ENCODE peak calls at places on chromosomes 3 and 15, in six cellular contexts. One of them, this sample, is unnamed. For H3K27me3, the result is how much of the 10 kb centered on the place peaks cover.

GRCh38 chr3:43691120-43692002 is 623 bp downstream of the ABHD5 start:
- DNase-seq in CD8-positive, alpha-beta memory T cell: peak
- DNase-seq in IMR-90: peak
- DNase-seq in gastrocnemius medialis: peak
- DNase-seq in ovary: peak
- DNase-seq in psoas muscle: peak
- DNase-seq in this sample: peak

GRCh38 chr3:51777985-51778384 is 1.1 kb downstream of the IQCF6 start:
- DNase-seq in CD8-positive, alpha-beta memory T cell: no peak
- DNase-seq in IMR-90: no peak
- DNase-seq in gastrocnemius medialis: no peak
- DNase-seq in ovary: no peak
- DNase-seq in psoas muscle: peak
- DNase-seq in this sample: no peak

GRCh38 chr15:63385911-63386531 is 4.4 kb upstream of the CA12 start:
- DNase-seq in CD8-positive, alpha-beta memory T cell: no peak
- DNase-seq in IMR-90: no peak
- DNase-seq in gastrocnemius medialis: no peak
- DNase-seq in ovary: no peak
- DNase-seq in psoas muscle: no peak
- DNase-seq in this sample: no peak

GRCh38 chr3:9779721-9780450 is 10.1 kb upstream of the CAMK1 start:
- DNase-seq in CD8-positive, alpha-beta memory T cell: no peak
- DNase-seq in IMR-90: no peak
- DNase-seq in gastrocnemius medialis: no peak
- DNase-seq in ovary: no peak
- DNase-seq in psoas muscle: no peak
- DNase-seq in this sample: no peak

GRCh38 chr15:90959894-90960293 is 5.2 kb downstream of the RCCD1 start:
- DNase-seq in CD8-positive, alpha-beta memory T cell: no peak
- DNase-seq in IMR-90: peak
- DNase-seq in gastrocnemius medialis: no peak
- DNase-seq in ovary: no peak
- DNase-seq in psoas muscle: no peak
- DNase-seq in this sample: no peak

GRCh38 chr3:191761906-191762305 is 300.9 kb downstream of the PYDC2 start:
- DNase-seq in CD8-positive, alpha-beta memory T cell: no peak
- DNase-seq in IMR-90: no peak
- DNase-seq in gastrocnemius medialis: no peak
- DNase-seq in ovary: no peak
- DNase-seq in psoas muscle: no peak
- DNase-seq in this sample: no peak

GRCh38 chr3:59609967-59610366 is 560.1 kb upstream of the CFAP20DC start:
- DNase-seq in CD8-positive, alpha-beta memory T cell: no peak
- DNase-seq in IMR-90: no peak
- DNase-seq in gastrocnemius medialis: peak
- DNase-seq in ovary: no peak
- DNase-seq in psoas muscle: peak
- DNase-seq in this sample: no peak

GRCh38 chr3:105906834-105907233 is 38.0 kb upstream of the CBLB start:
- DNase-seq in CD8-positive, alpha-beta memory T cell: no peak
- DNase-seq in IMR-90: peak
- DNase-seq in gastrocnemius medialis: peak
- DNase-seq in ovary: peak
- DNase-seq in psoas muscle: peak
- DNase-seq in this sample: peak

GRCh38 chr3:72446406-72447058 is 401.7 kb downstream of the SHQ1 start:
- DNase-seq in CD8-positive, alpha-beta memory T cell: peak
- DNase-seq in IMR-90: peak
- DNase-seq in gastrocnemius medialis: no peak
- DNase-seq in ovary: no peak
- DNase-seq in psoas muscle: no peak
- DNase-seq in this sample: peak

GRCh38 chr3:9116351-9116750 is 133.1 kb downstream of the SRGAP3 start:
- DNase-seq in CD8-positive, alpha-beta memory T cell: no peak
- DNase-seq in IMR-90: no peak
- DNase-seq in gastrocnemius medialis: no peak
- DNase-seq in ovary: no peak
- DNase-seq in psoas muscle: no peak
- DNase-seq in this sample: no peak

GRCh38 chr3:78809941-78810340 is 957.9 kb downstream of the ROBO1 start:
- DNase-seq in CD8-positive, alpha-beta memory T cell: no peak
- DNase-seq in IMR-90: no peak
- DNase-seq in gastrocnemius medialis: no peak
- DNase-seq in ovary: no peak
- DNase-seq in psoas muscle: no peak
- DNase-seq in this sample: no peak

GRCh38 chr15:41932939-41933725 is 39.2 kb downstream of the EHD4 start:
- DNase-seq in CD8-positive, alpha-beta memory T cell: no peak
- DNase-seq in IMR-90: no peak
- DNase-seq in gastrocnemius medialis: no peak
- DNase-seq in ovary: no peak
- DNase-seq in psoas muscle: no peak
- DNase-seq in this sample: no peak

GRCh38 chr3:16907245-16907644 is 22.5 kb downstream of the PLCL2 start:
- DNase-seq in CD8-positive, alpha-beta memory T cell: no peak
- DNase-seq in IMR-90: no peak
- DNase-seq in gastrocnemius medialis: no peak
- DNase-seq in ovary: no peak
- DNase-seq in psoas muscle: no peak
- DNase-seq in this sample: no peak

GRCh38 chr3:150081084-150081483 is 110.4 kb upstream of the PFN2 start:
- DNase-seq in CD8-positive, alpha-beta memory T cell: no peak
- DNase-seq in IMR-90: peak
- DNase-seq in gastrocnemius medialis: no peak
- DNase-seq in ovary: no peak
- DNase-seq in psoas muscle: no peak
- DNase-seq in this sample: no peak

GRCh38 chr3:126398423-126399347 is 4.0 kb downstream of the CFAP100 start:
- DNase-seq in CD8-positive, alpha-beta memory T cell: no peak
- DNase-seq in IMR-90: no peak
- DNase-seq in gastrocnemius medialis: no peak
- DNase-seq in ovary: no peak
- DNase-seq in psoas muscle: no peak
- DNase-seq in this sample: no peak

GRCh38 chr15:71725215-71725955 is 85.0 kb upstream of the NR2E3 start:
- DNase-seq in CD8-positive, alpha-beta memory T cell: no peak
- DNase-seq in IMR-90: peak
- DNase-seq in gastrocnemius medialis: no peak
- DNase-seq in ovary: no peak
- DNase-seq in psoas muscle: no peak
- DNase-seq in this sample: no peak

GRCh38 chr3:11717301-11717700 is 73.6 kb upstream of the VGLL4 start:
- DNase-seq in CD8-positive, alpha-beta memory T cell: no peak
- DNase-seq in IMR-90: peak
- DNase-seq in gastrocnemius medialis: no peak
- DNase-seq in ovary: no peak
- DNase-seq in psoas muscle: no peak
- DNase-seq in this sample: no peak

GRCh38 chr3:129549006-129549800 is 6.2 kb downstream of the H1-8 start:
- DNase-seq in CD8-positive, alpha-beta memory T cell: no peak
- DNase-seq in IMR-90: peak
- DNase-seq in gastrocnemius medialis: no peak
- DNase-seq in ovary: no peak
- DNase-seq in psoas muscle: peak
- DNase-seq in this sample: no peak

GRCh38 chr15:95839367-95839782 is 491.1 kb upstream of the NR2F2 start:
- DNase-seq in CD8-positive, alpha-beta memory T cell: no peak
- DNase-seq in IMR-90: no peak
- DNase-seq in gastrocnemius medialis: no peak
- DNase-seq in ovary: no peak
- DNase-seq in psoas muscle: no peak
- DNase-seq in this sample: no peak

GRCh38 chr15:62497356-62497755 is 332.3 kb upstream of the C2CD4B start:
- DNase-seq in CD8-positive, alpha-beta memory T cell: no peak
- DNase-seq in IMR-90: peak
- DNase-seq in gastrocnemius medialis: no peak
- DNase-seq in ovary: no peak
- DNase-seq in psoas muscle: no peak
- DNase-seq in this sample: no peak

GRCh38 chr15:58574612-58575011 is 142.8 kb downstream of the LIPC start:
- DNase-seq in CD8-positive, alpha-beta memory T cell: no peak
- DNase-seq in IMR-90: no peak
- DNase-seq in gastrocnemius medialis: no peak
- DNase-seq in ovary: no peak
- DNase-seq in psoas muscle: no peak
- DNase-seq in this sample: no peak

GRCh38 chr3:146189519-146190173 is 28.7 kb upstream of the PLOD2 start:
- DNase-seq in CD8-positive, alpha-beta memory T cell: no peak
- DNase-seq in IMR-90: peak
- DNase-seq in gastrocnemius medialis: no peak
- DNase-seq in ovary: peak
- DNase-seq in psoas muscle: no peak
- DNase-seq in this sample: no peak

GRCh38 chr3:64684715-64685261 is 3.0 kb downstream of the ADAMTS9 start:
- DNase-seq in CD8-positive, alpha-beta memory T cell: no peak
- DNase-seq in IMR-90: peak
- DNase-seq in gastrocnemius medialis: peak
- DNase-seq in ovary: peak
- DNase-seq in psoas muscle: peak
- DNase-seq in this sample: no peak

GRCh38 chr15:96585634-96586386 is 255.3 kb downstream of the NR2F2 start:
- DNase-seq in CD8-positive, alpha-beta memory T cell: no peak
- DNase-seq in IMR-90: peak
- DNase-seq in gastrocnemius medialis: no peak
- DNase-seq in ovary: no peak
- DNase-seq in psoas muscle: no peak
- DNase-seq in this sample: no peak

GRCh38 chr15:29516929-29517328 is 247.3 kb upstream of the NSMCE3 start:
- DNase-seq in CD8-positive, alpha-beta memory T cell: no peak
- DNase-seq in IMR-90: no peak
- DNase-seq in gastrocnemius medialis: no peak
- DNase-seq in ovary: no peak
- DNase-seq in psoas muscle: no peak
- DNase-seq in this sample: no peak

GRCh38 chr15:74319596-74320357 is 47.7 kb downstream of the CYP11A1 start:
- DNase-seq in CD8-positive, alpha-beta memory T cell: no peak
- DNase-seq in IMR-90: no peak
- DNase-seq in gastrocnemius medialis: no peak
- DNase-seq in ovary: no peak
- DNase-seq in psoas muscle: peak
- DNase-seq in this sample: no peak

GRCh38 chr3:169659858-169660614 is 3.5 kb downstream of the MECOM start:
- DNase-seq in CD8-positive, alpha-beta memory T cell: no peak
- DNase-seq in IMR-90: no peak
- DNase-seq in gastrocnemius medialis: no peak
- DNase-seq in ovary: no peak
- DNase-seq in psoas muscle: no peak
- DNase-seq in this sample: no peak

GRCh38 chr15:38521316-38521715 is 43.3 kb downstream of the RASGRP1 start:
- DNase-seq in CD8-positive, alpha-beta memory T cell: no peak
- DNase-seq in IMR-90: no peak
- DNase-seq in gastrocnemius medialis: no peak
- DNase-seq in ovary: no peak
- DNase-seq in psoas muscle: no peak
- DNase-seq in this sample: no peak

GRCh38 chr15:38524156-38524555 is 40.5 kb downstream of the RASGRP1 start:
- DNase-seq in CD8-positive, alpha-beta memory T cell: no peak
- DNase-seq in IMR-90: peak
- DNase-seq in gastrocnemius medialis: no peak
- DNase-seq in ovary: no peak
- DNase-seq in psoas muscle: no peak
- DNase-seq in this sample: no peak

GRCh38 chr15:38525489-38525888 is 39.1 kb downstream of the RASGRP1 start:
- DNase-seq in CD8-positive, alpha-beta memory T cell: no peak
- DNase-seq in IMR-90: no peak
- DNase-seq in gastrocnemius medialis: no peak
- DNase-seq in ovary: no peak
- DNase-seq in psoas muscle: no peak
- DNase-seq in this sample: no peak

GRCh38 chr15:38520035-38520434 is 44.6 kb downstream of the RASGRP1 start:
- DNase-seq in CD8-positive, alpha-beta memory T cell: no peak
- DNase-seq in IMR-90: no peak
- DNase-seq in gastrocnemius medialis: no peak
- DNase-seq in ovary: no peak
- DNase-seq in psoas muscle: no peak
- DNase-seq in this sample: no peak

GRCh38 chr15:38522922-38523321 is 41.7 kb downstream of the RASGRP1 start:
- DNase-seq in CD8-positive, alpha-beta memory T cell: no peak
- DNase-seq in IMR-90: no peak
- DNase-seq in gastrocnemius medialis: no peak
- DNase-seq in ovary: no peak
- DNase-seq in psoas muscle: no peak
- DNase-seq in this sample: no peak
- H3K27me3 ChIP-seq in CD8-positive, alpha-beta memory T cell: under half
- H3K27me3 ChIP-seq in IMR-90: under half
- H3K27me3 ChIP-seq in gastrocnemius medialis: under half
- H3K27me3 ChIP-seq in ovary: under half
- H3K27me3 ChIP-seq in psoas muscle: under half
- H3K27me3 ChIP-seq in this sample: under half

GRCh38 chr3:50674349-50675178 is at the start of gene DOCK3:
- DNase-seq in CD8-positive, alpha-beta memory T cell: peak
- DNase-seq in IMR-90: peak
- DNase-seq in gastrocnemius medialis: no peak
- DNase-seq in ovary: peak
- DNase-seq in psoas muscle: peak
- DNase-seq in this sample: no peak
- H3K27me3 ChIP-seq in CD8-positive, alpha-beta memory T cell: under half
- H3K27me3 ChIP-seq in IMR-90: half or more
- H3K27me3 ChIP-seq in gastrocnemius medialis: under half
- H3K27me3 ChIP-seq in ovary: under half
- H3K27me3 ChIP-seq in psoas muscle: under half
- H3K27me3 ChIP-seq in this sample: under half

DNA sequence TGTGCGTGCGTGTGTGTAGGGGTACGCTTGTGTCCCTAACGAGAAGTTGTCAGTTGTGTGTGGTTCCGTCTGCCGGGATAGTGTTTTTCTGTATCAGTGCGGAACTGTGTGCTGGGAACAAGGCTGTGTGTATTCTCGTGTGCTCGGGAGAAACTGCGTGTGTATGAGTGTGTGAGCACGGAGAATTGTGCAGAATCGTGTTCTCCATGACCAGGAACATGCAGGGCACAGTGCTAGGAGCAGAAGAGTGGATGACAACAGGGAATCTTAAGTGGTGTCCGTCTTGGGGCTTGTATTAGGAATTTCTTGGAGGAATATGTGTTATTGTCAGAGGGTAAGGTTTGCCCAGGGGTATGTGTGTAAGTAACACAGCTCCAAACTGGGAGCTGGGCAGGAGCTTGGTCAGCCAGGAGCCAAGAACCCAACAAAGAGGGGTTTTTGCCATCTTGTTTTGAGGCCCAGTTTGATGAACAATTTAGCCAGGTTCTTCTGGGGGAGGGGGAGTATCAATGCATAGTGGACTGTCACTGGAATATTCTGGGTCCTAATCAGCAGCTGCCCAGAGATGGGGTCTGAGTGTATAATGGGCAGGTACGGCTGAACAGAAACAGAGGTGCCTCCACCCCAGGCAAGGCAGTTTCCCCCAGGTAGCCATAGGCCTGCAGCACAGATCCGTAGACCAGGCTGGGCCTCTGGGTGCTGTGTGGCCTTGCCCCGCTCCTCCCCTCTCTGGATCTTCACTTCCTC is 2.2 kb downstream of the ISL2 start:
- DNase-seq in CD8-positive, alpha-beta memory T cell: no peak
- DNase-seq in IMR-90: no peak
- DNase-seq in gastrocnemius medialis: no peak
- DNase-seq in ovary: no peak
- DNase-seq in psoas muscle: no peak
- DNase-seq in this sample: no peak
- H3K27me3 ChIP-seq in CD8-positive, alpha-beta memory T cell: half or more
- H3K27me3 ChIP-seq in IMR-90: under half
- H3K27me3 ChIP-seq in gastrocnemius medialis: half or more
- H3K27me3 ChIP-seq in ovary: under half
- H3K27me3 ChIP-seq in psoas muscle: half or more
- H3K27me3 ChIP-seq in this sample: under half

GRCh38 chr15:76345269-76345879 is 8.8 kb downstream of the ISL2 start:
- DNase-seq in CD8-positive, alpha-beta memory T cell: no peak
- DNase-seq in IMR-90: no peak
- DNase-seq in gastrocnemius medialis: no peak
- DNase-seq in ovary: no peak
- DNase-seq in psoas muscle: no peak
- DNase-seq in this sample: no peak
- H3K27me3 ChIP-seq in CD8-positive, alpha-beta memory T cell: half or more
- H3K27me3 ChIP-seq in IMR-90: under half
- H3K27me3 ChIP-seq in gastrocnemius medialis: half or more
- H3K27me3 ChIP-seq in ovary: under half
- H3K27me3 ChIP-seq in psoas muscle: half or more
- H3K27me3 ChIP-seq in this sample: half or more